ENCODE peak calls at places on chromosomes 1 and 21, in seven cellular contexts. One of them, this sample, is unnamed.

GRCh38 chr1:2378441-2378851 is 12.9 kb downstream of the MORN1 start:
- DNase-seq in GM12878: no peak
- DNase-seq in H1: no peak
- DNase-seq in NT2/D1: no peak
- DNase-seq in HepG2: no peak
- DNase-seq in K562: no peak
- DNase-seq in SK-N-SH: no peak
- DNase-seq in this sample: no peak

GRCh38 chr1:96253281-96254035 is 468.1 kb upstream of the PTBP2 start:
- DNase-seq in K562: no peak
- DNase-seq in NT2/D1: no peak
- DNase-seq in GM12878: no peak
- DNase-seq in H1: no peak
- DNase-seq in HepG2: no peak
- DNase-seq in SK-N-SH: no peak
- DNase-seq in this sample: no peak

GRCh38 chr1:95041491-95042165 is 31.1 kb downstream of the ALG14 start:
- DNase-seq in GM12878: no peak
- DNase-seq in K562: peak
- DNase-seq in HepG2: peak
- DNase-seq in SK-N-SH: peak
- DNase-seq in H1: no peak
- DNase-seq in NT2/D1: no peak
- DNase-seq in this sample: peak

GRCh38 chr1:28510350-28511223 is 4.7 kb downstream of the RCC1 start:
- DNase-seq in NT2/D1: no peak
- DNase-seq in HepG2: peak
- DNase-seq in SK-N-SH: no peak
- DNase-seq in H1: no peak
- DNase-seq in K562: no peak
- DNase-seq in GM12878: no peak
- DNase-seq in this sample: no peak

GRCh38 chr1:152190589-152190988 is 31.6 kb upstream of the RPTN start:
- DNase-seq in GM12878: no peak
- DNase-seq in HepG2: no peak
- DNase-seq in K562: no peak
- DNase-seq in H1: no peak
- DNase-seq in NT2/D1: no peak
- DNase-seq in SK-N-SH: no peak
- DNase-seq in this sample: no peak

GRCh38 chr1:6587261-6588005 is 7.6 kb downstream of the ZBTB48 start:
- DNase-seq in NT2/D1: no peak
- DNase-seq in K562: no peak
- DNase-seq in H1: no peak
- DNase-seq in HepG2: no peak
- DNase-seq in SK-N-SH: peak
- DNase-seq in GM12878: no peak
- DNase-seq in this sample: no peak

GRCh38 chr1:198275598-198275997 is 118.8 kb downstream of the NEK7 start:
- DNase-seq in HepG2: no peak
- DNase-seq in GM12878: no peak
- DNase-seq in NT2/D1: no peak
- DNase-seq in H1: no peak
- DNase-seq in SK-N-SH: no peak
- DNase-seq in K562: no peak
- DNase-seq in this sample: no peak

GRCh38 chr1:168843950-168844349 is 114.9 kb upstream of the DPT start:
- DNase-seq in NT2/D1: no peak
- DNase-seq in K562: no peak
- DNase-seq in H1: no peak
- DNase-seq in HepG2: no peak
- DNase-seq in SK-N-SH: no peak
- DNase-seq in GM12878: no peak
- DNase-seq in this sample: no peak

GRCh38 chr1:59481915-59482505 is 185.1 kb downstream of the FGGY start:
- DNase-seq in GM12878: no peak
- DNase-seq in NT2/D1: no peak
- DNase-seq in H1: no peak
- DNase-seq in SK-N-SH: no peak
- DNase-seq in K562: no peak
- DNase-seq in HepG2: no peak
- DNase-seq in this sample: no peak

GRCh38 chr21:22758478-22758877 is 1760.3 kb downstream of the NCAM2 start:
- DNase-seq in K562: no peak
- DNase-seq in HepG2: no peak
- DNase-seq in NT2/D1: no peak
- DNase-seq in SK-N-SH: no peak
- DNase-seq in H1: no peak
- DNase-seq in GM12878: no peak
- DNase-seq in this sample: no peak

GRCh38 chr21:27464643-27465042 is 497.8 kb upstream of the ADAMTS5 start:
- DNase-seq in SK-N-SH: no peak
- DNase-seq in H1: no peak
- DNase-seq in K562: no peak
- DNase-seq in NT2/D1: no peak
- DNase-seq in HepG2: no peak
- DNase-seq in GM12878: no peak
- DNase-seq in this sample: no peak
- TF ChIP-seq YY1 in SK-N-SH: no peak
- TF ChIP-seq YY1 in H1: no peak
- TF ChIP-seq YY1 in K562: no peak
- TF ChIP-seq YY1 in NT2/D1: no peak
- TF ChIP-seq YY1 in HepG2: no peak
- TF ChIP-seq YY1 in GM12878: no peak
- TF ChIP-seq YY1 in this sample: no peak

GRCh38 chr1:245956225-245956624 is 550.9 kb downstream of the SMYD3 start:
- DNase-seq in SK-N-SH: no peak
- DNase-seq in GM12878: no peak
- DNase-seq in K562: no peak
- DNase-seq in NT2/D1: no peak
- DNase-seq in H1: no peak
- DNase-seq in HepG2: no peak
- DNase-seq in this sample: no peak
- TF ChIP-seq YY1 in SK-N-SH: no peak
- TF ChIP-seq YY1 in GM12878: no peak
- TF ChIP-seq YY1 in K562: no peak
- TF ChIP-seq YY1 in NT2/D1: no peak
- TF ChIP-seq YY1 in H1: no peak
- TF ChIP-seq YY1 in HepG2: no peak
- TF ChIP-seq YY1 in this sample: no peak

GRCh38 chr1:114026797-114027196 is 47.5 kb downstream of the OLFML3 start:
- DNase-seq in GM12878: no peak
- DNase-seq in HepG2: no peak
- DNase-seq in H1: no peak
- DNase-seq in K562: no peak
- DNase-seq in NT2/D1: no peak
- DNase-seq in SK-N-SH: no peak
- DNase-seq in this sample: no peak

GRCh38 chr1:114021665-114022099 is 42.4 kb downstream of the OLFML3 start:
- DNase-seq in NT2/D1: no peak
- DNase-seq in H1: no peak
- DNase-seq in GM12878: no peak
- DNase-seq in SK-N-SH: no peak
- DNase-seq in HepG2: peak
- DNase-seq in K562: no peak
- DNase-seq in this sample: no peak

GRCh38 chr1:114023377-114023776 is 44.1 kb downstream of the OLFML3 start:
- DNase-seq in K562: no peak
- DNase-seq in H1: no peak
- DNase-seq in GM12878: no peak
- DNase-seq in HepG2: no peak
- DNase-seq in NT2/D1: no peak
- DNase-seq in SK-N-SH: no peak
- DNase-seq in this sample: no peak

GRCh38 chr1:114025609-114026401 is 46.5 kb downstream of the OLFML3 start:
- DNase-seq in NT2/D1: no peak
- DNase-seq in GM12878: no peak
- DNase-seq in SK-N-SH: no peak
- DNase-seq in HepG2: no peak
- DNase-seq in H1: no peak
- DNase-seq in K562: no peak
- DNase-seq in this sample: no peak

DNA sequence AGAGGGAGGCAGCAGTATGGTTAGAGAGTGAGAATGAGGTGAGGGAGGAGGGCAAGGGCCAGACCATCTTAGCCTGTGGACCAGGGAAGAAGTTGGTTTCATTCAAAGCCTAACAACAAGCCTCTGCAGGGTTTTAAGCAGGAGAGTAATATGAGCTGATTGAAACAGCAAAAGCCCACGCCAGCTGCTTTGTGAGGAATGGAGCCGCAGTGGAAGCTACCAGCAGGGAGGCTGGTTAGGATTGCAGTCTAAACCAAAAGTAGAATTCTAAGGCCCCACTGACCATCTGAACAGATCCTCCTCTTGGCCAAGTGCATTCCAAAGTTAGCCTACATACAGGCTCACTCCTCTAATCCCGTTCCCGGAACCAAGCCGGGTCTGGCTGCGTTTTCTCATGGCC is 44.8 kb downstream of the OLFML3 start:
- DNase-seq in K562: no peak
- DNase-seq in HepG2: no peak
- DNase-seq in H1: no peak
- DNase-seq in NT2/D1: no peak
- DNase-seq in SK-N-SH: no peak
- DNase-seq in GM12878: no peak
- DNase-seq in this sample: no peak
- TF ChIP-seq YY1 in K562: no peak
- TF ChIP-seq YY1 in HepG2: no peak
- TF ChIP-seq YY1 in H1: no peak
- TF ChIP-seq YY1 in NT2/D1: no peak
- TF ChIP-seq YY1 in SK-N-SH: no peak
- TF ChIP-seq YY1 in GM12878: no peak
- TF ChIP-seq YY1 in this sample: no peak

DNA sequence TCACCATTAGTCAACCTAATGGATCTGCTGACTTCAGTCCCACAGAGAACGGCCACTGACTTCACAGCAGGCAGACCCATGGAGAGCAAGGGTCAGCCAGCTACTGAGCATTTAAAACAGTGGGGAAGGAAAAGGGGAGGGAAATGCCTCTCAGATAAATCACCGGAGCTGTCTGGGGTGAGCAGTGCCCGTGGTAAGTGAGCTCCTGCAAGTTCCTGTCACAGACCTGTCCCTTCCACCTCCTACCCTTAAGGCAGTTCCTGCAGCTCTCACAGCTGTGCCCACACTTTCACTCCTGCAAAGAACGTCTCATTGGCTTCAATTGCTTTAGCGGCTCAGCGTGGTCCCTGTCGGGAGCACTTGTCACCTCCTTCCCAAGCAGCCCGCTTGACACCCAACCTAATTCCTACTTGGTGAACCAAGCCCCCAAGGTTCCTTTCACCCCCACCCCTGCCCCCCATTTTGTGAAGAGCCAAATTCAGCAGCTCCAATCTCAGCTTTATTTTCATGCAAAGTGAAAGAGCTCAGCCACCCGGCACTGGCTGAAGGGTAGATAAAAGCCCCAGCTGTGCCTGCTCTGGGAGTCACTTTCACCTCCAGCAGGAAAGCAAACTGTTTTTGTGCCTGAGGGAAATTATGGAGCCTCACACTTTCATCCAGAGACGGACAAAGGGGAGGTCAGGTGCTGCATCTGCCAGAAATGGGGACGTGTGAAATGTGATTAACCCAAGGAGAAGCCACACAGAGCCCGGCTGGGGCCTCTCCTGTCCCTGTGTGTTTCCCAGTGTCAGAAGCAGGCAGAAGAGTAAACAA is 306.2 kb downstream of the TTLL7 start:
- DNase-seq in SK-N-SH: peak
- DNase-seq in NT2/D1: peak
- DNase-seq in K562: no peak
- DNase-seq in HepG2: peak
- DNase-seq in H1: peak
- DNase-seq in GM12878: peak
- DNase-seq in this sample: no peak
- TF ChIP-seq YY1 in SK-N-SH: no peak
- TF ChIP-seq YY1 in NT2/D1: peak
- TF ChIP-seq YY1 in K562: no peak
- TF ChIP-seq YY1 in HepG2: no peak
- TF ChIP-seq YY1 in H1: peak
- TF ChIP-seq YY1 in GM12878: no peak
- TF ChIP-seq YY1 in this sample: no peak

GRCh38 chr1:91160363-91161075 is 138.7 kb upstream of the ZNF644 start:
- DNase-seq in SK-N-SH: no peak
- DNase-seq in NT2/D1: no peak
- DNase-seq in HepG2: no peak
- DNase-seq in H1: no peak
- DNase-seq in K562: no peak
- DNase-seq in GM12878: no peak
- DNase-seq in this sample: no peak

GRCh38 chr1:91162613-91163012 is 140.8 kb upstream of the ZNF644 start:
- DNase-seq in H1: no peak
- DNase-seq in SK-N-SH: no peak
- DNase-seq in NT2/D1: no peak
- DNase-seq in K562: no peak
- DNase-seq in GM12878: no peak
- DNase-seq in HepG2: no peak
- DNase-seq in this sample: no peak

GRCh38 chr1:91165033-91165654 is 143.3 kb upstream of the ZNF644 start:
- DNase-seq in SK-N-SH: peak
- DNase-seq in NT2/D1: peak
- DNase-seq in H1: peak
- DNase-seq in GM12878: peak
- DNase-seq in HepG2: peak
- DNase-seq in K562: peak
- DNase-seq in this sample: peak

GRCh38 chr1:91161749-91162148 is 139.9 kb upstream of the ZNF644 start:
- DNase-seq in HepG2: no peak
- DNase-seq in H1: no peak
- DNase-seq in K562: no peak
- DNase-seq in SK-N-SH: no peak
- DNase-seq in NT2/D1: no peak
- DNase-seq in GM12878: no peak
- DNase-seq in this sample: no peak

DNA sequence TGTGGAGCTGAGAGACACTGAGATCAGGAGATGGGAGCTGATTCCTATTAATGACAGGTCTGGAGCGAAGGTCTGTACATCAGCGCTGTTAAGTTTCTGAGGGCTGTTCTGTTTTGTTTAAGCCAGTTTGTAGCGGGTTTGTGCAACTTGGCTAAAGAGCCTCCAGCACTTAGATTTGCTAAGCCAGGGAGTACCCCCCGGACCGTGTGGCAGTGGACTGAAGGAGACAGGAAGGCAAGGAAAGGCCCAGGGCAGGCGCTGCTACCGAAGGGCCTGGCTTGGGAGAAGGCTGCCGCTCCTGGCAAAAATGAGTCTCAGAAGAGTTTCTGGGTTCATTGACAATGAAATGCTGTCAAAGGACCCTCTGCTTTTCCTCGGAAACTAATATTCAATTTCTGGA is 139.3 kb upstream of the ZNF644 start:
- DNase-seq in H1: no peak
- DNase-seq in HepG2: no peak
- DNase-seq in K562: no peak
- DNase-seq in SK-N-SH: no peak
- DNase-seq in GM12878: no peak
- DNase-seq in NT2/D1: no peak
- DNase-seq in this sample: no peak
- TF ChIP-seq YY1 in H1: no peak
- TF ChIP-seq YY1 in HepG2: no peak
- TF ChIP-seq YY1 in K562: no peak
- TF ChIP-seq YY1 in SK-N-SH: no peak
- TF ChIP-seq YY1 in GM12878: no peak
- TF ChIP-seq YY1 in NT2/D1: no peak
- TF ChIP-seq YY1 in this sample: no peak

GRCh38 chr21:30829659-30830058 is at the start of gene KRTAP7-1:
- DNase-seq in HepG2: no peak
- DNase-seq in NT2/D1: no peak
- DNase-seq in SK-N-SH: no peak
- DNase-seq in H1: no peak
- DNase-seq in GM12878: no peak
- DNase-seq in K562: no peak
- DNase-seq in this sample: no peak

GRCh38 chr21:30831194-30831765 is 1.7 kb upstream of the KRTAP7-1 start:
- DNase-seq in HepG2: peak
- DNase-seq in NT2/D1: peak
- DNase-seq in SK-N-SH: peak
- DNase-seq in H1: peak
- DNase-seq in K562: peak
- DNase-seq in GM12878: no peak
- DNase-seq in this sample: peak
- TF ChIP-seq YY1 in HepG2: no peak
- TF ChIP-seq YY1 in NT2/D1: no peak
- TF ChIP-seq YY1 in SK-N-SH: no peak
- TF ChIP-seq YY1 in H1: no peak
- TF ChIP-seq YY1 in K562: no peak
- TF ChIP-seq YY1 in GM12878: no peak
- TF ChIP-seq YY1 in this sample: no peak